ENCODE peak calls at places on chromosome 18, in four cellular contexts. O is SK-N-SH, H is H1, R is GM12878. M is an unnamed sample.

GRCh38 chr18:78722391-78722790 is 257.2 kb upstream of the SALL3 start:
- DNase-seq in R (no peak), H (no peak), O (no peak), M (no peak)

GRCh38 chr18:37805773-37806380 is 240.3 kb upstream of the CELF4 start:
- DNase-seq in O (no peak), R (no peak), H (no peak), M (no peak)

GRCh38 chr18:36130039-36130831 is 536 bp downstream of the ELP2 start:
- DNase-seq in R (no peak), H (no peak), O (peak; percentile 22), M (no peak)

GRCh38 chr18:79904357-79905147 is 46.9 kb downstream of the SLC66A2 start:
- DNase-seq in R (no peak), O (peak; percentile 23), H (peak; percentile 33), M (no peak)

GRCh38 chr18:74714796-74715195 is 117.1 kb downstream of the ZNF407 start:
- DNase-seq in O (no peak), H (no peak), R (no peak), M (no peak)

GRCh38 chr18:54878662-54879058 is 50.4 kb downstream of the RAB27B start:
- DNase-seq in H (no peak), R (no peak), O (no peak), M (no peak)

GRCh38 chr18:79940814-79941472 is 10.5 kb downstream of the SLC66A2 start:
- DNase-seq in O (no peak), H (no peak), R (no peak), M (no peak)

GRCh38 chr18:37494406-37494805 is 71.2 kb downstream of the CELF4 start:
- DNase-seq in R (no peak), O (no peak), H (no peak), M (no peak)

GRCh38 chr18:73793386-73793785 is 354.2 kb downstream of the FBXO15 start:
- DNase-seq in R (no peak), H (no peak), O (no peak), M (no peak)

GRCh38 chr18:79400591-79401381 is 5.1 kb downstream of the NFATC1 start:
- DNase-seq in H (no peak), O (no peak), R (peak; percentile 24), M (no peak)

GRCh38 chr18:46628206-46628605 is 28.8 kb downstream of the LOXHD1 start:
- DNase-seq in H (peak; percentile 33), O (no peak), R (no peak), M (no peak)

GRCh38 chr18:45456076-45457066 is 158.9 kb upstream of the SLC14A2 start:
- DNase-seq in H (no peak), R (no peak), O (no peak), M (no peak)

GRCh38 chr18:31176531-31176930 is 13.9 kb upstream of the DSC1 start:
- DNase-seq in O (no peak), R (no peak), H (no peak), M (no peak)

GRCh38 chr18:26941608-26942007 is 76.1 kb upstream of the AQP4 start:
- DNase-seq in O (no peak), R (no peak), H (no peak), M (no peak)

GRCh38 chr18:45916302-45916701 is 50.8 kb downstream of the EPG5 start:
- DNase-seq in H (no peak), R (no peak), O (no peak), M (peak; percentile 4)

GRCh38 chr18:13137041-13137938 is 81.3 kb upstream of the LDLRAD4 start:
- DNase-seq in H (no peak), R (no peak), O (peak; percentile 70), M (no peak)

GRCh38 chr18:26479686-26480079 is 68.7 kb downstream of the KCTD1 start:
- DNase-seq in H (no peak), O (no peak), R (no peak), M (no peak)

GRCh38 chr18:11040823-11041712 is 108.3 kb downstream of the PIEZO2 start:
- DNase-seq in H (peak; percentile 58), O (peak; percentile 48), R (no peak), M (peak; percentile 94)

GRCh38 chr18:48878471-48878870 is 72.3 kb downstream of the SMAD7 start:
- DNase-seq in R (no peak), H (no peak), O (no peak), M (peak; percentile 47)

GRCh38 chr18:13611616-13612110 is 114.7 kb downstream of the FAM210A start:
- DNase-seq in O (peak; percentile 64), R (no peak), H (no peak), M (no peak)

GRCh38 chr18:62420151-62420512 is 95.0 kb downstream of the TNFRSF11A start:
- DNase-seq in R (no peak), H (no peak), O (no peak), M (peak; percentile 85)

GRCh38 chr18:10927290-10927979 is 221.9 kb downstream of the PIEZO2 start:
- DNase-seq in H (no peak), O (no peak), R (no peak), M (no peak)

GRCh38 chr18:8461544-8461943 is 147.7 kb upstream of the RAB12 start:
- DNase-seq in O (no peak), H (no peak), R (no peak), M (no peak)

GRCh38 chr18:41266616-41267015 is 688.4 kb upstream of the PIK3C3 start:
- DNase-seq in R (no peak), O (no peak), H (no peak), M (no peak)

GRCh38 chr18:49446481-49446880 is 14.0 kb downstream of the DYM start:
- DNase-seq in H (no peak), O (no peak), R (no peak), M (no peak)

GRCh38 chr18:621181-621580 is 24.4 kb downstream of the CLUL1 start:
- DNase-seq in O (no peak), R (no peak), H (no peak), M (no peak)

GRCh38 chr18:24914685-24915267 is 437.2 kb downstream of the ZNF521 start:
- DNase-seq in R (no peak), H (no peak), O (no peak), M (no peak)

GRCh38 chr18:35326695-35327387 is 17.4 kb downstream of the ZNF24 start:
- DNase-seq in R (no peak), O (no peak), H (no peak), M (no peak)

GRCh38 chr18:76484749-76485387 is 10.2 kb downstream of the ZNF516 start:
- DNase-seq in R (no peak), O (no peak), H (no peak), M (no peak)

GRCh38 chr18:62366992-62367391 is 41.9 kb downstream of the TNFRSF11A start:
- DNase-seq in O (no peak), H (no peak), R (no peak), M (no peak)

GRCh38 chr18:30106356-30106755 is 936.2 kb downstream of the DSC3 start:
- DNase-seq in R (no peak), O (no peak), H (no peak), M (no peak)

DNA sequence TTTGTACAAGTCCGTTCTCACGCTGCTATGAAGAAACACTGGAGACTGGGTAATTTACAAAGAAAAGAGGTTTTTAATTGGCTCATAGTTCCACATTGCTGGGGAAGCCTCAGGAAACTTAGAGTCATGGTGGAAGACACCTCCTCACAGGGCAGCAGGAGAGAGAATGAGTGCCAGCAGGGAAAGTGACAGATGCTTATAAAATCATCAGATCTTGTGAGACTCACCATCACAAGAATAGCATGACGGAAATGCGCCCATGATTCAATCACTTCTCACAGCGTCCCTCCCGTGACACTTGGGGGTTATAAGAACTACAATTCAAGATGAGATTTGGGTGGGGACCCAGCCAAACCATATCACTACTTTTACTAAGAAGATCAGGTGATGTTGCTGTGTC is 285.8 kb downstream of the TMX3 start:
- DNase-seq in R (no peak), H (no peak), O (no peak), M (no peak)
- TF ChIP-seq YY1 in R (no peak), H (no peak), O (no peak), M (no peak)

GRCh38 chr18:32435631-32436500 is 34.8 kb downstream of the GAREM1 start:
- DNase-seq in H (no peak), R (no peak), O (no peak), M (no peak)
- H3K4me1 ChIP-seq in H (no peaks in the 10 kb centered on the region), R (no peaks in the 10 kb centered on the region), O (no peaks in the 10 kb centered on the region), M (peaks cover 14% of the 10 kb centered on the region)

DNA sequence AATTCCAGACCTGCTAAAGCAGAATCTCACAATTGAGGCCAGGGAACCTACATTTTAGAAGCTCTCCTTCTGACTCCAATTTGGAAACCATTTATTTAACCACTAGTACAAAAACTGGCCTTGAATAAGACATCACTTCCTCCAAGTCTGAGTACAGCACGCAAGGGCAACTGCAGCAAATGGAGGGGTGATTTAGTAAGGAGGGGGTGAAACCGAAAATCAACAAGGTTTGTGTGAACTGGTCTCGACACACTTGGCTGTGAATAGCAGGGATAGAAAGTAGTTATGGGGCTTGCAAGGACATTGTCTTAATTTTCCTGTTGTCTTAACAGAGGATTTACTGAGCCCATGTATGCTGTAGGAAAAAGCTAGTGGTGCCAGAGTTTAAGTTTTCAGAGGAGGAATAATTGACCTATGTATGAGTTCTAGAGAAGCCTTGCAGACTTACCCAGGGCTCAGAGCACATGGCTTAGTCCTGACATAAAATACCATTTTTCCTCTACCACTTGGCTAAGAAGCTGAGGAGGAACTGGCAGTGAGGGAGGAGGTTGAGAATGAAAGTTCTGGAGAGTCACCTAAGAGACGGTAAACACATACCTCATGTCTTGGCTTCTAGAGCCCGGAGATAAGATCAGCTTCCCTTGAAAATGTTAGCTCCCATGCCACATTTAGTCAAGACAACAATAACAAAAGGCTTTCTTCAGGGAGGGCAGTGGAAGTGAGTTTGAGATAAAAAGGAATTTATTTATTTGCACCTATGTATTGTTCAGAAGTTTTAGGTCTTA is 114.8 kb downstream of the SMAD2 start:
- DNase-seq in R (no peak), O (no peak), H (no peak), M (no peak)
- TF ChIP-seq YY1 in R (no peak), O (no peak), H (no peak), M (no peak)

GRCh38 chr18:4547126-4547525 is 92.0 kb upstream of the DLGAP1 start:
- DNase-seq in R (no peak), H (no peak), O (no peak), M (no peak)

GRCh38 chr18:4549164-4549920 is 94.2 kb upstream of the DLGAP1 start:
- DNase-seq in R (no peak), O (no peak), H (no peak), M (no peak)

GRCh38 chr18:4541588-4541987 is 86.5 kb upstream of the DLGAP1 start:
- DNase-seq in R (no peak), H (no peak), O (no peak), M (no peak)

GRCh38 chr18:4544131-4544530 is 89.0 kb upstream of the DLGAP1 start:
- DNase-seq in R (no peak), O (no peak), H (no peak), M (no peak)
- H3K4me1 ChIP-seq in R (no peaks in the 10 kb centered on the region), O (no peaks in the 10 kb centered on the region), H (no peaks in the 10 kb centered on the region), M (no peaks in the 10 kb centered on the region)

DNA sequence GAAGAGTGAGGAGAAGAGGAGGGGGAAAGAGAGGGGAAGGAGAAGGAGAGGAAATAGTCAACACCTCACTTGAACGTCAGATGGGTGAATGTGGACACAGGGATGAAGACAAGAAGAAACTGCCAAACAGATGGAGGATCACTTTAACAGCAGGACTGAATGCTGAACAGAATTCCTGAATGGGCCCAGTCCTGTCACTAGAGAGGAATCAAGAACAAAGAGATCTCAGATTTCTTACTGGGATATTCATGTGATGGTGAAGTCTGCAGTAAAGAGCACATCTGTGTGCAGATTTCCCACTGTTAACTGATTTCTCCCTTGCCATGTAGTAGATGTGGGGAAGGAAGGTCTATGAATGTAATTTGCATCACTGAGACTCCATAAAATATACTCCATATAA is 135.4 kb downstream of the L3MBTL4 start:
- DNase-seq in H (no peak), O (no peak), R (no peak), M (no peak)
- TF ChIP-seq YY1 in H (no peak), O (no peak), R (no peak), M (no peak)